ENCODE peak calls at places on chromosome 20, in seven cellular contexts. F is aorta; L is iPS-NIHi11; H is activated T-cell treated with anti-CD3 and anti-CD28 coated beads, Interleukin-2, amount 50 U/mL, for 4 hours; M is EL; I is epithelial cell of prostate; D is astrocyte of the cerebellum. J is an unnamed sample.
A peak's percentile ranks its signal among the peaks of the same experiment; 100 is the strongest.

GRCh38 chr20:53656653-53657288 is 63.1 kb upstream of the ZNF217 start:
- DNase-seq in F (no peak), M (peak; percentile 59), H (no peak), I (no peak), L (no peak), D (peak; percentile 33), J (no peak)

GRCh38 chr20:34979366-34980153 is 23.9 kb downstream of the MYH7B start:
- DNase-seq in F (no peak), I (no peak), D (no peak), L (peak; percentile 95), M (no peak), H (no peak), J (no peak)

GRCh38 chr20:2521369-2522305 is 12.9 kb upstream of the ZNF343 start:
- DNase-seq in D (peak; percentile 9), I (no peak), H (peak; percentile 38), M (peak; percentile 42), L (peak; percentile 49), F (no peak), J (peak; percentile 26)

GRCh38 chr20:11901127-11901526 is 16.6 kb upstream of the BTBD3 start:
- DNase-seq in L (no peak), D (peak; percentile 77), M (peak; percentile 95), F (no peak), I (no peak), H (no peak), J (no peak)

GRCh38 chr20:63529861-63530787 is 7.1 kb downstream of the PTK6 start:
- DNase-seq in F (peak; percentile 75), L (peak; percentile 18), M (no peak), H (no peak), I (no peak), D (no peak), J (no peak)

GRCh38 chr20:2449386-2449785 is 21.2 kb downstream of the SNRPB start:
- DNase-seq in L (no peak), D (no peak), F (no peak), I (no peak), H (no peak), M (no peak), J (no peak)

GRCh38 chr20:51542033-51542893 is at the start of gene NFATC2:
- DNase-seq in H (peak; percentile 52), F (peak; percentile 84), D (no peak), I (no peak), L (peak; percentile 96), M (no peak), J (no peak)

GRCh38 chr20:32522775-32523612 is 62.1 kb downstream of the NOL4L start:
- DNase-seq in M (peak; percentile 55), I (no peak), F (no peak), D (no peak), H (no peak), L (no peak), J (no peak)

GRCh38 chr20:57844626-57845596 is 135.1 kb upstream of the PMEPA1 start:
- DNase-seq in L (no peak), D (no peak), M (no peak), H (no peak), I (no peak), F (no peak), J (no peak)

GRCh38 chr20:44295995-44296394 is 15.0 kb downstream of the FITM2 start:
- DNase-seq in F (no peak), H (no peak), I (no peak), D (no peak), L (no peak), M (no peak), J (no peak)

GRCh38 chr20:32333988-32334885 is 23.9 kb upstream of the ASXL1 start:
- DNase-seq in M (no peak), I (no peak), D (no peak), H (peak; percentile 35), F (no peak), L (no peak), J (no peak)

GRCh38 chr20:10065154-10065833 is 30.5 kb downstream of the ANKEF1 start:
- DNase-seq in D (no peak), I (no peak), M (peak; percentile 27), F (no peak), L (no peak), H (no peak), J (no peak)

GRCh38 chr20:36541227-36542018 is at the start of gene MYL9:
- DNase-seq in I (no peak), M (peak; percentile 89), D (no peak), L (peak; percentile 94), F (peak; percentile 98), H (no peak), J (no peak)

GRCh38 chr20:25076731-25077609 is 5.0 kb downstream of the VSX1 start:
- DNase-seq in D (no peak), M (no peak), L (peak; percentile 43), H (no peak), I (peak; percentile 14), F (no peak), J (peak; percentile 88)

GRCh38 chr20:15834857-15835256 is 738.4 kb downstream of the KIF16B start:
- DNase-seq in L (no peak), H (no peak), I (no peak), D (no peak), F (no peak), M (no peak), J (no peak)

GRCh38 chr20:11207749-11208502 is 534.1 kb upstream of the JAG1 start:
- DNase-seq in D (no peak), L (no peak), F (peak; percentile 78), I (peak; percentile 94), M (peak; percentile 91), H (no peak), J (no peak)

GRCh38 chr20:63411898-63412631 is 50.9 kb upstream of the CHRNA4 start:
- DNase-seq in H (no peak), F (no peak), I (no peak), L (no peak), D (no peak), M (no peak), J (no peak)

GRCh38 chr20:21559305-21559704 is 45.4 kb upstream of the NKX2-2 start:
- DNase-seq in D (no peak), M (no peak), H (no peak), I (no peak), L (no peak), F (no peak), J (no peak)